ENCODE peak calls at places on chromosomes 13 and 19, in nine cellular contexts. One of them, this sample, is unnamed.

GRCh38 chr13:74288361-74288911 is 154.2 kb upstream of the KLF12 start:
- DNase-seq in right lobe of liver: peak; percentile 35
- DNase-seq in aorta: peak; percentile 67
- DNase-seq in uterus: no peak
- DNase-seq in pancreas: peak; percentile 32
- DNase-seq in CD8-positive, alpha-beta T cell: no peak
- DNase-seq in naive thymus-derived CD4-positive, alpha-beta T cell: peak; percentile 41
- DNase-seq in GM06990: no peak
- DNase-seq in tibial nerve: no peak
- DNase-seq in this sample: no peak

GRCh38 chr19:38658462-38659306 is 11.2 kb downstream of the ACTN4 start:
- DNase-seq in right lobe of liver: no peak
- DNase-seq in aorta: no peak
- DNase-seq in uterus: no peak
- DNase-seq in pancreas: peak; percentile 42
- DNase-seq in CD8-positive, alpha-beta T cell: no peak
- DNase-seq in naive thymus-derived CD4-positive, alpha-beta T cell: no peak
- DNase-seq in GM06990: no peak
- DNase-seq in tibial nerve: no peak
- DNase-seq in this sample: peak; percentile 90

GRCh38 chr19:44904426-44904994 is 1.1 kb upstream of the APOE start:
- DNase-seq in right lobe of liver: no peak
- DNase-seq in aorta: no peak
- DNase-seq in uterus: no peak
- DNase-seq in pancreas: no peak
- DNase-seq in CD8-positive, alpha-beta T cell: no peak
- DNase-seq in naive thymus-derived CD4-positive, alpha-beta T cell: no peak
- DNase-seq in GM06990: no peak
- DNase-seq in tibial nerve: no peak
- DNase-seq in this sample: no peak

GRCh38 chr13:44870456-44870929 is 118.8 kb downstream of the NUFIP1 start:
- DNase-seq in right lobe of liver: no peak
- DNase-seq in aorta: no peak
- DNase-seq in uterus: no peak
- DNase-seq in pancreas: peak; percentile 96
- DNase-seq in CD8-positive, alpha-beta T cell: no peak
- DNase-seq in naive thymus-derived CD4-positive, alpha-beta T cell: no peak
- DNase-seq in GM06990: no peak
- DNase-seq in tibial nerve: peak; percentile 26
- DNase-seq in this sample: no peak

GRCh38 chr19:4710281-4710600 is 13.4 kb downstream of the DPP9 start:
- DNase-seq in right lobe of liver: no peak
- DNase-seq in aorta: no peak
- DNase-seq in uterus: no peak
- DNase-seq in pancreas: no peak
- DNase-seq in CD8-positive, alpha-beta T cell: no peak
- DNase-seq in naive thymus-derived CD4-positive, alpha-beta T cell: no peak
- DNase-seq in GM06990: no peak
- DNase-seq in tibial nerve: no peak
- DNase-seq in this sample: no peak

GRCh38 chr19:5434970-5435641 is 20.1 kb upstream of the ZNRF4 start:
- DNase-seq in right lobe of liver: no peak
- DNase-seq in aorta: no peak
- DNase-seq in uterus: no peak
- DNase-seq in pancreas: no peak
- DNase-seq in CD8-positive, alpha-beta T cell: no peak
- DNase-seq in naive thymus-derived CD4-positive, alpha-beta T cell: no peak
- DNase-seq in GM06990: no peak
- DNase-seq in tibial nerve: no peak
- DNase-seq in this sample: no peak

GRCh38 chr13:46160474-46161066 is 21.4 kb downstream of the LCP1 start:
- DNase-seq in right lobe of liver: no peak
- DNase-seq in aorta: no peak
- DNase-seq in uterus: no peak
- DNase-seq in pancreas: no peak
- DNase-seq in CD8-positive, alpha-beta T cell: no peak
- DNase-seq in naive thymus-derived CD4-positive, alpha-beta T cell: peak; percentile 61
- DNase-seq in GM06990: no peak
- DNase-seq in tibial nerve: no peak
- DNase-seq in this sample: no peak

GRCh38 chr19:32336259-32337111 is 8.9 kb upstream of the ZNF507 start:
- DNase-seq in right lobe of liver: no peak
- DNase-seq in aorta: no peak
- DNase-seq in uterus: peak; percentile 49
- DNase-seq in pancreas: no peak
- DNase-seq in CD8-positive, alpha-beta T cell: no peak
- DNase-seq in naive thymus-derived CD4-positive, alpha-beta T cell: no peak
- DNase-seq in GM06990: no peak
- DNase-seq in tibial nerve: no peak
- DNase-seq in this sample: no peak

GRCh38 chr19:50858896-50859295 is 4.2 kb downstream of the KLK3 start:
- DNase-seq in right lobe of liver: no peak
- DNase-seq in aorta: no peak
- DNase-seq in uterus: no peak
- DNase-seq in pancreas: peak; percentile 52
- DNase-seq in CD8-positive, alpha-beta T cell: no peak
- DNase-seq in naive thymus-derived CD4-positive, alpha-beta T cell: no peak
- DNase-seq in GM06990: no peak
- DNase-seq in tibial nerve: no peak
- DNase-seq in this sample: no peak

GRCh38 chr13:45446181-45446580 is 18.6 kb upstream of the COG3 start:
- DNase-seq in right lobe of liver: no peak
- DNase-seq in aorta: no peak
- DNase-seq in uterus: no peak
- DNase-seq in pancreas: no peak
- DNase-seq in CD8-positive, alpha-beta T cell: no peak
- DNase-seq in naive thymus-derived CD4-positive, alpha-beta T cell: no peak
- DNase-seq in GM06990: no peak
- DNase-seq in tibial nerve: no peak
- DNase-seq in this sample: no peak

GRCh38 chr19:45601524-45602522 is at the start of gene GPR4:
- DNase-seq in right lobe of liver: peak; percentile 40
- DNase-seq in aorta: no peak
- DNase-seq in uterus: no peak
- DNase-seq in pancreas: no peak
- DNase-seq in CD8-positive, alpha-beta T cell: no peak
- DNase-seq in naive thymus-derived CD4-positive, alpha-beta T cell: no peak
- DNase-seq in GM06990: no peak
- DNase-seq in tibial nerve: no peak
- DNase-seq in this sample: no peak

GRCh38 chr13:114100446-114101320 is 31.7 kb downstream of the RASA3 start:
- DNase-seq in right lobe of liver: peak; percentile 20
- DNase-seq in aorta: peak; percentile 77
- DNase-seq in uterus: peak; percentile 19
- DNase-seq in pancreas: peak; percentile 69
- DNase-seq in CD8-positive, alpha-beta T cell: no peak
- DNase-seq in naive thymus-derived CD4-positive, alpha-beta T cell: no peak
- DNase-seq in GM06990: no peak
- DNase-seq in tibial nerve: peak; percentile 19
- DNase-seq in this sample: no peak

GRCh38 chr13:71856548-71856947 is 10.5 kb downstream of the DACH1 start:
- DNase-seq in right lobe of liver: no peak
- DNase-seq in aorta: no peak
- DNase-seq in uterus: no peak
- DNase-seq in pancreas: no peak
- DNase-seq in CD8-positive, alpha-beta T cell: no peak
- DNase-seq in naive thymus-derived CD4-positive, alpha-beta T cell: no peak
- DNase-seq in GM06990: no peak
- DNase-seq in tibial nerve: no peak
- DNase-seq in this sample: no peak

GRCh38 chr13:27797228-27797624 is 4.9 kb downstream of the GSX1 start:
- DNase-seq in right lobe of liver: no peak
- DNase-seq in aorta: no peak
- DNase-seq in uterus: no peak
- DNase-seq in pancreas: no peak
- DNase-seq in CD8-positive, alpha-beta T cell: no peak
- DNase-seq in naive thymus-derived CD4-positive, alpha-beta T cell: no peak
- DNase-seq in GM06990: no peak
- DNase-seq in tibial nerve: no peak
- DNase-seq in this sample: no peak

GRCh38 chr13:80047406-80047805 is 293.5 kb downstream of the SPRY2 start:
- DNase-seq in right lobe of liver: no peak
- DNase-seq in aorta: no peak
- DNase-seq in uterus: no peak
- DNase-seq in pancreas: no peak
- DNase-seq in CD8-positive, alpha-beta T cell: no peak
- DNase-seq in naive thymus-derived CD4-positive, alpha-beta T cell: no peak
- DNase-seq in GM06990: no peak
- DNase-seq in tibial nerve: no peak
- DNase-seq in this sample: no peak

DNA sequence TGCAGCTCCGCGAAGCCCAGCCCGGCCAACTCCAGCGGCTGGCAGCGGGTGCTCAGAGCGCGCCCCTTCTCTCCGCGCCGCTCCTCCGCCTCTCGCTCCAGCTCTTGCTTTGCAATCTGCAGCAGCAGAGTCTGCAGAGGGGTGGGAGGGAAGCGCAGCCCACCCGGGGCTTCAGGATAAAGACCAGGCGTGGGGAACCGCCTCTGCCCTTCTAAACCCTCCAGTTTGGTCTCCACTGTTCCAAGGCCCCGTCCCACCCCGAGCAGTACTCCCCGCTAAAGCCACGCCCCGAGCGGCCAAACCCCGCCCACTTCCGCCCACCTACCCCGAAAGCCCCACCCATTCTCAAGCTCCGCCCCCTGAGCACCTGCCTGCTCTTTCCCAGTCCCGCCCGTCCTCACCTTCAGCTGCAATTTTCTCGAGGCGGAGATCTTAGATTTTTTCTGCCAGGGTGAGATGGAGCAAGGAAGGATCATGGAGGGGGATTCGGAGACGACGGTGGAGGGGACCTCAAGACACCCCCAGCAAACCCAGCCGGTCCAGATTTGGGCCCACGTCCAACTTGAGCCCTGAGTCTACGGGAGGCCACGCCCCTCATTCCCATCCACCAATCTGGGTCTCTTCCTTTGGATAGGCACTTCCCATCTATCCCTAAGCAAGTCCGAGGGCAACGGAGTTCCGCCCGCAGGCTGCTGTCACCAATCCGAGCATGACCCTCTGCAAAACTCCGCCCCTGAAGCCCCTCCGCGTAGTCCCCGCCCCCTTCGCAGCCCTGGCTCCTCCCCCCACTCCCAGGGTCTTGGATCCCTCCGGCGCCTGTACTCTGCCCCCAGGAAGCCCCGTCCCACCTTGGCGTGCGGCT is 1.1 kb downstream of the TNNI3 start:
- DNase-seq in right lobe of liver: no peak
- DNase-seq in aorta: no peak
- DNase-seq in uterus: no peak
- DNase-seq in pancreas: peak; percentile 86
- DNase-seq in CD8-positive, alpha-beta T cell: peak; percentile 31
- DNase-seq in naive thymus-derived CD4-positive, alpha-beta T cell: no peak
- DNase-seq in GM06990: no peak
- DNase-seq in tibial nerve: no peak
- DNase-seq in this sample: no peak
- H3K27me3 ChIP-seq in right lobe of liver: peaks cover 15% of the 10 kb centered on the region
- H3K27me3 ChIP-seq in aorta: no peaks in the 10 kb centered on the region
- H3K27me3 ChIP-seq in uterus: peaks cover 29% of the 10 kb centered on the region
- H3K27me3 ChIP-seq in pancreas: peaks cover 4% of the 10 kb centered on the region
- H3K27me3 ChIP-seq in CD8-positive, alpha-beta T cell: peaks cover 9% of the 10 kb centered on the region
- H3K27me3 ChIP-seq in naive thymus-derived CD4-positive, alpha-beta T cell: no peaks in the 10 kb centered on the region
- H3K27me3 ChIP-seq in GM06990: no peaks in the 10 kb centered on the region
- H3K27me3 ChIP-seq in tibial nerve: no peaks in the 10 kb centered on the region
- H3K27me3 ChIP-seq in this sample: no peaks in the 10 kb centered on the region

GRCh38 chr19:35582760-35583159 is 3.2 kb upstream of the PMIS2 start:
- DNase-seq in right lobe of liver: no peak
- DNase-seq in aorta: no peak
- DNase-seq in uterus: no peak
- DNase-seq in pancreas: no peak
- DNase-seq in CD8-positive, alpha-beta T cell: no peak
- DNase-seq in naive thymus-derived CD4-positive, alpha-beta T cell: no peak
- DNase-seq in GM06990: no peak
- DNase-seq in tibial nerve: no peak
- DNase-seq in this sample: no peak
- H3K27me3 ChIP-seq in right lobe of liver: no peaks in the 10 kb centered on the region
- H3K27me3 ChIP-seq in aorta: no peaks in the 10 kb centered on the region
- H3K27me3 ChIP-seq in uterus: no peaks in the 10 kb centered on the region
- H3K27me3 ChIP-seq in pancreas: no peaks in the 10 kb centered on the region
- H3K27me3 ChIP-seq in CD8-positive, alpha-beta T cell: no peaks in the 10 kb centered on the region
- H3K27me3 ChIP-seq in naive thymus-derived CD4-positive, alpha-beta T cell: no peaks in the 10 kb centered on the region
- H3K27me3 ChIP-seq in GM06990: no peaks in the 10 kb centered on the region
- H3K27me3 ChIP-seq in tibial nerve: no peaks in the 10 kb centered on the region
- H3K27me3 ChIP-seq in this sample: no peaks in the 10 kb centered on the region

DNA sequence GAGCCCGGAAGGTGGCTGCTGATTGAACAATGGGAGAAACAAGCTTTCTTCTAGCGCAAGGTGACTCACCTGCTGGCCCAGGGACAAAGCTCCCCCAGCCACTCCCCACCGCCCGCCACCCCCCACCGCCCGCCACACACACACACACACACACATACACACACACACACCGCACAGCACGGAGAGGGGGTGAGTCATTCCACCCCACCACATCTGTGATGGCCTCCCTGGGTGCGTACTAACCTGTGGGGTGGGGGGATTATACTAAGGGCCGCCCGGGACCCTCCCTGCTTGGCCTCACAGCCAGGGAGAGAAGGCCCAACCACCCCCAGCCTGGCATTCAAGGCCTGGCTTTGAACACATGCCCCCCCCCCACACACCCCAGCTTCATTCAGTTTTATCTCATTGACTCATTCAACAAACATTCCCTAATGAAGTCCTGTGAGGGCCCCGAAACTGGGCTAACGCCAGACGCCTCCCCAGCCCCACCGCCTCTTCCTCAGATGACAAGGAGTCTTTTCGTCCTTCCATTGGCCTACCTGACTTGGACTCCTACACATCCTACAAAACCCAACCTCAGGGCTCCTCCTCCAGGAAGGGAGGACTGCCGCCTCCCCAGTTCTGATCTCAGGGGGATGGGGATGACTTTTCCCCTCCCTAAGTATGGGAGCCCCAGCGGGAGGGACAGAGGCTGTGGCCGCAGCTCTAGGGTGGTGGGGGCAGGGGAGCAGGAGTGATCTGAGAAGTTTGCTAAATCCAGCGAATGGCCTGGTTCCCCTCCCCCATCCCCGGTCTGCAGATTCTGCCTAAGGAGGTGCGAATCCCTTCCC is 5.8 kb upstream of the ONECUT3 start:
- DNase-seq in right lobe of liver: no peak
- DNase-seq in aorta: no peak
- DNase-seq in uterus: no peak
- DNase-seq in pancreas: no peak
- DNase-seq in CD8-positive, alpha-beta T cell: peak; percentile 23
- DNase-seq in naive thymus-derived CD4-positive, alpha-beta T cell: peak; percentile 18
- DNase-seq in GM06990: peak; percentile 57
- DNase-seq in tibial nerve: no peak
- DNase-seq in this sample: peak; percentile 93
- H3K27me3 ChIP-seq in right lobe of liver: peaks cover 52% of the 10 kb centered on the region
- H3K27me3 ChIP-seq in aorta: no peaks in the 10 kb centered on the region
- H3K27me3 ChIP-seq in uterus: peaks cover 69% of the 10 kb centered on the region
- H3K27me3 ChIP-seq in pancreas: peaks cover 50% of the 10 kb centered on the region
- H3K27me3 ChIP-seq in CD8-positive, alpha-beta T cell: peaks cover 59% of the 10 kb centered on the region
- H3K27me3 ChIP-seq in naive thymus-derived CD4-positive, alpha-beta T cell: peaks cover 33% of the 10 kb centered on the region
- H3K27me3 ChIP-seq in GM06990: peaks cover 3% of the 10 kb centered on the region
- H3K27me3 ChIP-seq in tibial nerve: no peaks in the 10 kb centered on the region
- H3K27me3 ChIP-seq in this sample: peaks cover 44% of the 10 kb centered on the region

DNA sequence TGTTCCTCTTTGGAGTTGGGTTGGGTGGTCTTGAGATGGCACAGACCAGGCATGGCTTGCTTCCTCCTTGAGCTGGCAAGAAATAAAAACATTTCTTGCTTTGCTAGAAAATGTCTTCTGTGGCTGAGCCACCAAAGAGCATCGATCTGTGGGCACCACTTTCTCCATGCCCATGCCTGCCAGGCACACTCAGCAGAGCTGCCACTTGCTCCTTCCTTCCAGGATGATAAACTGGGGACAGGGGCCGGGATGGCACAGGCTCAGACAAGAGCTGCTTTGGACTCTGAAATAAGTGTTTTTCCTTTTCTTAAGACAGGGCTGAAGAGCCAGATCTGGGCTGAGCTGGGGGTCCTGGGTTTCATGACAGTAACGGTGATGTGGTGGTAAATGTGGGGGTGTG is 32.8 kb downstream of the NFIX start:
- DNase-seq in right lobe of liver: no peak
- DNase-seq in aorta: peak; percentile 67
- DNase-seq in uterus: no peak
- DNase-seq in pancreas: no peak
- DNase-seq in CD8-positive, alpha-beta T cell: no peak
- DNase-seq in naive thymus-derived CD4-positive, alpha-beta T cell: no peak
- DNase-seq in GM06990: no peak
- DNase-seq in tibial nerve: no peak
- DNase-seq in this sample: no peak
- H3K27me3 ChIP-seq in right lobe of liver: no peaks in the 10 kb centered on the region
- H3K27me3 ChIP-seq in aorta: no peaks in the 10 kb centered on the region
- H3K27me3 ChIP-seq in uterus: no peaks in the 10 kb centered on the region
- H3K27me3 ChIP-seq in pancreas: no peaks in the 10 kb centered on the region
- H3K27me3 ChIP-seq in CD8-positive, alpha-beta T cell: peaks cover 3% of the 10 kb centered on the region
- H3K27me3 ChIP-seq in naive thymus-derived CD4-positive, alpha-beta T cell: peaks cover 3% of the 10 kb centered on the region
- H3K27me3 ChIP-seq in GM06990: peaks cover 2% of the 10 kb centered on the region
- H3K27me3 ChIP-seq in tibial nerve: no peaks in the 10 kb centered on the region
- H3K27me3 ChIP-seq in this sample: no peaks in the 10 kb centered on the region

This sample was measured in keratinocyte.